ENCODE peak calls at places on chromosomes 13 and 19, in six cellular contexts. T is IMR-90, K is mesendoderm, X is H1, H is mesenchymal stem cell, E is trophoblast cell. Z is an unnamed sample.

GRCh38 chr19:38654478-38655079 is 7.1 kb downstream of the ACTN4 start:
- DNase-seq in T (peak), K (no peak), X (no peak), H (peak), E (no peak), Z (no peak)

GRCh38 chr19:33332248-33332647 is 29.9 kb upstream of the CEBPA start:
- DNase-seq in T (no peak), K (no peak), X (no peak), H (no peak), E (no peak), Z (no peak)

GRCh38 chr19:10289167-10289835 is 451 bp upstream of the ICAM5 start:
- DNase-seq in T (peak), K (peak), X (no peak), H (peak), E (no peak), Z (no peak)

GRCh38 chr19:19230999-19231398 is 19.2 kb downstream of the NCAN start:
- DNase-seq in T (no peak), K (no peak), X (no peak), H (no peak), E (no peak), Z (no peak)

GRCh38 chr13:36912983-36913382 is 7.1 kb downstream of the SMAD9 start:
- DNase-seq in T (peak), K (no peak), X (no peak), H (no peak), E (no peak), Z (no peak)

GRCh38 chr19:7855426-7856276 is 18.5 kb downstream of the PRR36 start:
- DNase-seq in T (no peak), K (no peak), X (no peak), H (no peak), E (no peak), Z (no peak)

GRCh38 chr13:73733691-73734090 is 400.5 kb downstream of the KLF12 start:
- DNase-seq in T (no peak), K (no peak), X (no peak), H (no peak), E (no peak), Z (no peak)

GRCh38 chr19:41175825-41176734 is 16.9 kb upstream of the CYP2S1 start:
- DNase-seq in T (peak), K (peak), X (peak), H (peak), E (peak), Z (no peak)

GRCh38 chr13:45596800-45597484 is 18.6 kb downstream of the ERICH6B start:
- DNase-seq in T (no peak), K (no peak), X (no peak), H (no peak), E (no peak), Z (no peak)

GRCh38 chr13:89097994-89098393 is 1426.8 kb downstream of the SLITRK5 start:
- DNase-seq in T (no peak), K (no peak), X (no peak), H (no peak), E (no peak), Z (no peak)

GRCh38 chr19:4199699-4200293 is 17.3 kb downstream of the ANKRD24 start:
- DNase-seq in T (no peak), K (no peak), X (no peak), H (no peak), E (no peak), Z (no peak)

GRCh38 chr13:100234006-100234405 is 145.1 kb downstream of the PCCA start:
- DNase-seq in T (no peak), K (no peak), X (no peak), H (no peak), E (no peak), Z (peak)

GRCh38 chr19:51142119-51142518 is at the start of gene SIGLEC7:
- DNase-seq in T (no peak), K (no peak), X (no peak), H (no peak), E (no peak), Z (no peak)

GRCh38 chr13:64639206-64639605 is 2590.9 kb downstream of the PCDH9 start:
- DNase-seq in T (no peak), K (no peak), X (no peak), H (no peak), E (no peak), Z (no peak)

GRCh38 chr13:51148952-51149573 is 38.0 kb upstream of the C13orf42 start:
- DNase-seq in T (peak), K (peak), X (peak), H (peak), E (no peak), Z (peak)

GRCh38 chr13:92719868-92720267 is 506.7 kb upstream of the GPC6 start:
- DNase-seq in T (no peak), K (peak), X (peak), H (no peak), E (no peak), Z (peak)

DNA sequence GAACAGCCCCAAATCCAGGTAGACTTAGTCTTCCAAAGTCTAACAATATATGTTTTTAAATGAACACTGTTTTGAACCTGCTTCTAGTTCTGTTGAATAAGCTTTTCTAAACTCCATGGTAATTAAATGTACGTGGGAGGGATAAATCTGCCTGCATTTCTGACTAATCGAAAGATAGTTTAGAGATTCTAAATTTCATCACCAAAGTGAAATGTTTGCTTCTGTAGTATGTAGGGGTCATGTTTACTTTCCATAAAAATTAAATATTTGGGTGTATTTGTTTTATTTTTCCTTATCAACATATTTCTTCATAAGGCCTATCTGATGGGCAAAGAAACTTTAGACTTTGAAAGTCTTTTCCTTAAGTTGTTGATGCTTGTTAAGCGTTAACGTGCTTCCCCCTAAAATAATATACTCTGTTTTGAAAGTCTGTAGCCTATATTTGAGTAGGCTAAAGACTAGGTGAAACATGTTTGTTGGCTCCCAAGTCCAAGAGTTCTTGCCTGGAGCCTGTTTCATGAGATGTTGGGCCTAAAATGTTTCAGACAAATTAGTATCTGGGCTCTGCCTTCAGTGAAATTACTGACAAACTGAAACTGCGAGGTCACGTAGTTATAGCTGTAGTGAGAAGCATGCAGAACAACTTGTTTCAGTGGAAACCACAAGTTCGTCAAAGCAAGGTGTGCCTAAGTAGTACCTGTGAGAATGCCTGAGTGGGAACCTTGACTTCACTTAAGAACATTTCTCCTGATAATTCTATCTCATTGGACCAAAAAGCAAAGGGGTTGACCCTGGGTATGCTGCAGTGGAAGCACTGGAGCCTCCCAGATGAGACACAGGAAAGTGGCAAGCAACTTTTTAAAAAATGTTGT is 126.2 kb downstream of the LMO7 start:
- DNase-seq in T (peak), K (no peak), X (no peak), H (no peak), E (peak), Z (no peak)
- H3K27ac ChIP-seq in T (peak), K (no peak), X (no peak), H (no peak), E (no peak), Z (no peak)

GRCh38 chr13:30648522-30649012 is 30.8 kb downstream of the USPL1 start:
- DNase-seq in T (no peak), K (no peak), X (no peak), H (no peak), E (no peak), Z (no peak)
- H3K4me3 ChIP-seq in T (no peak), K (no peak), X (no peak), H (no peak), E (no peak), Z (no peak)

GRCh38 chr19:1872807-1873523 is 9.6 kb upstream of the KLF16 start:
- DNase-seq in T (no peak), K (no peak), X (no peak), H (no peak), E (no peak), Z (no peak)
- H2AK5ac ChIP-seq in T (no peak), K (no peak), X (no peak), H (no peak), E (no peak), Z (peak)

DNA sequence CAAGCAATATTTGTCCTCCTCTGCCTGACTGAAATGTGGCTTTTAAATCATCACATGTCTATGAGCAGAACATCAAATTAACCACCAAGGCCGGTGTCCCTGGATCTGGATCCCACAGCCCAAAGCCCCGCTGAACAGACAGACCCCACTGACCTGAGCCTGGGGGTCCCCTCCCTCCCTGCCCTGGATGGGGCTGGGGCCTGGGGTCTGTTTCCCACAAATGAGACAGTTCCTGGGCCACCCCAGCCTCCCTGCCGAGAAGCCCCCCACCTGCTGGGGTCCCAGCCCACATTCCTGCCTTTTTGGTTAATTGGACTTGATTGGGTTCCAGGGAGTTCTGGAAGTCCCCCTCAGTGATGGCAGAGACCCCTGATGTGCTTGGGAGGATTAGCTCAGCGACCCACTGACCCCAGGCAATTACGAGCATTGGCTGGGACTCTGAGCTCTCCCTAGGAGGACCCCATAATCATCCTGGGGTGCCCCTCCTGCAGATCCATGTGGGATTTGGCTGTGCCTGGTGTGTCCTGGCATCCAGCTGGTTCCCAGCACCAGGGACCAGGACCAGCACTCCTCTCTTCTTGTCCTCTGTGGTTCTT is 19.4 kb upstream of the CPAMD8 start:
- DNase-seq in T (no peak), K (no peak), X (no peak), H (no peak), E (no peak), Z (no peak)
- H3K27ac ChIP-seq in T (no peak), K (no peak), X (no peak), H (no peak), E (no peak), Z (peak)

GRCh38 chr19:5229778-5230165 is 110.8 kb downstream of the PTPRS start:
- DNase-seq in T (no peak), K (no peak), X (no peak), H (no peak), E (no peak), Z (no peak)
- H3K4me3 ChIP-seq in T (no peak), K (no peak), X (no peak), H (no peak), E (no peak), Z (no peak)

GRCh38 chr13:46660859-46661258 is 107.9 kb downstream of the LRCH1 start:
- DNase-seq in T (no peak), K (no peak), X (no peak), H (no peak), E (no peak), Z (no peak)

GRCh38 chr13:46659413-46660065 is 106.6 kb downstream of the LRCH1 start:
- DNase-seq in T (no peak), K (no peak), X (no peak), H (no peak), E (peak), Z (no peak)

GRCh38 chr13:46662690-46663089 is 109.7 kb downstream of the LRCH1 start:
- DNase-seq in T (no peak), K (no peak), X (no peak), H (no peak), E (no peak), Z (no peak)

GRCh38 chr13:46663216-46663615 is 110.2 kb downstream of the LRCH1 start:
- DNase-seq in T (no peak), K (peak), X (no peak), H (peak), E (no peak), Z (no peak)

DNA sequence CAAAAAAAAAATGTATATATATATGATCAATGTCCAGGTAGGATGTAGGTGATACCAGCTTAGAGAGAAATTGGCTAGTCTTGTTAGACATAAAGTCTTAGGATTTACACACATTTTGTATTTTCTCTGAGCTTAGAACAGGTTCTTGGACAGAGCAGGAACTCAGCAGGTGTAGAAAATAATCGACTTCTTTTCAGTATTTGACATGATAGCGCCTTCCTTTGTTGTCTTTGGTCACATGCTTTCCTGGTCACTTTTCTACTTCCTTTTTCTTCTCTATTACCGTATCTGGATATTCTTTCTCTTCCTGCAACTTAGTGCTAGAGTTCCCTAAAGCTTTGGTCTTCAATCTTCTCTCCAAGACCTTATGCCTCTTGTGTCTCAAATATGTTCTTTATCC is 107.4 kb downstream of the LRCH1 start:
- DNase-seq in T (no peak), K (no peak), X (no peak), H (no peak), E (no peak), Z (no peak)
- H2AK5ac ChIP-seq in T (no peak), K (no peak), X (no peak), H (no peak), E (no peak), Z (no peak)

GRCh38 chr19:55088543-55089265 is 13.0 kb downstream of the EPS8L1 start:
- DNase-seq in T (peak), K (peak), X (no peak), H (peak), E (peak), Z (peak)

GRCh38 chr19:55087542-55087935 is 11.9 kb downstream of the EPS8L1 start:
- DNase-seq in T (peak), K (no peak), X (no peak), H (no peak), E (no peak), Z (no peak)

GRCh38 chr19:55088021-55088451 is 12.4 kb downstream of the EPS8L1 start:
- DNase-seq in T (no peak), K (no peak), X (no peak), H (no peak), E (no peak), Z (no peak)

GRCh38 chr19:55085923-55086715 is 10.4 kb downstream of the EPS8L1 start:
- DNase-seq in T (no peak), K (peak), X (no peak), H (no peak), E (no peak), Z (no peak)

GRCh38 chr19:55086730-55087541 is 11.3 kb downstream of the EPS8L1 start:
- DNase-seq in T (peak), K (peak), X (peak), H (peak), E (peak), Z (peak)
- H3K27ac ChIP-seq in T (no peak), K (peak), X (no peak), H (no peak), E (no peak), Z (peak)

Z was measured in neuronal stem cell.